ENCODE peak calls at places on chromosomes 12 and 14, in four cellular contexts. One of them, this sample, is unnamed.

GRCh38 chr14:105999361-106000028 is 473.1 kb downstream of the TMEM121 start:
- DNase-seq in mucosa of gallbladder: peak
- DNase-seq in SW480: peak
- DNase-seq in A549: no peak
- DNase-seq in this sample: peak

GRCh38 chr14:70886421-70887206 is 20.6 kb upstream of the PCNX1 start:
- DNase-seq in A549: no peak
- DNase-seq in mucosa of gallbladder: no peak
- DNase-seq in SW480: no peak
- DNase-seq in this sample: no peak

GRCh38 chr12:15662983-15663659 is 126.1 kb downstream of the EPS8 start:
- DNase-seq in mucosa of gallbladder: no peak
- DNase-seq in A549: peak
- DNase-seq in SW480: no peak
- DNase-seq in this sample: no peak

GRCh38 chr14:41385787-41386186 is 220.9 kb upstream of the LRFN5 start:
- DNase-seq in SW480: no peak
- DNase-seq in A549: no peak
- DNase-seq in mucosa of gallbladder: no peak
- DNase-seq in this sample: no peak

GRCh38 chr12:111440152-111440551 is 34.4 kb downstream of the SH2B3 start:
- DNase-seq in A549: no peak
- DNase-seq in SW480: no peak
- DNase-seq in mucosa of gallbladder: no peak
- DNase-seq in this sample: no peak

GRCh38 chr12:105047303-105047702 is 37.0 kb downstream of the ALDH1L2 start:
- DNase-seq in SW480: no peak
- DNase-seq in A549: no peak
- DNase-seq in mucosa of gallbladder: no peak
- DNase-seq in this sample: no peak

GRCh38 chr12:55073043-55074022 is 52.9 kb upstream of the OR9K2 start:
- DNase-seq in mucosa of gallbladder: peak
- DNase-seq in SW480: peak
- DNase-seq in A549: peak
- DNase-seq in this sample: peak

GRCh38 chr14:26984318-26985177 is 386.7 kb upstream of the NOVA1 start:
- DNase-seq in SW480: peak
- DNase-seq in A549: no peak
- DNase-seq in mucosa of gallbladder: peak
- DNase-seq in this sample: no peak

GRCh38 chr14:75433631-75434556 is 6.1 kb downstream of the JDP2 start:
- DNase-seq in A549: no peak
- DNase-seq in mucosa of gallbladder: no peak
- DNase-seq in SW480: no peak
- DNase-seq in this sample: no peak

GRCh38 chr14:52900731-52901130 is 50.1 kb downstream of the FERMT2 start:
- DNase-seq in A549: no peak
- DNase-seq in SW480: no peak
- DNase-seq in mucosa of gallbladder: no peak
- DNase-seq in this sample: no peak

GRCh38 chr12:32134144-32134888 is 27.7 kb downstream of the BICD1 start:
- DNase-seq in SW480: no peak
- DNase-seq in A549: no peak
- DNase-seq in mucosa of gallbladder: no peak
- DNase-seq in this sample: no peak

GRCh38 chr12:120639771-120640721 is at the start of gene CABP1:
- DNase-seq in mucosa of gallbladder: no peak
- DNase-seq in SW480: peak
- DNase-seq in A549: peak
- DNase-seq in this sample: no peak

GRCh38 chr14:105144231-105144665 is 24.3 kb downstream of the JAG2 start:
- DNase-seq in A549: no peak
- DNase-seq in mucosa of gallbladder: no peak
- DNase-seq in SW480: no peak
- DNase-seq in this sample: peak

GRCh38 chr14:102353126-102353619 is 9.5 kb downstream of the CINP start:
- DNase-seq in SW480: no peak
- DNase-seq in A549: no peak
- DNase-seq in mucosa of gallbladder: no peak
- DNase-seq in this sample: no peak

GRCh38 chr12:50727466-50727865 is 36.4 kb upstream of the ATF1 start:
- DNase-seq in mucosa of gallbladder: no peak
- DNase-seq in A549: no peak
- DNase-seq in SW480: no peak
- DNase-seq in this sample: no peak

GRCh38 chr14:75429562-75429961 is 1.7 kb downstream of the JDP2 start:
- DNase-seq in A549: no peak
- DNase-seq in mucosa of gallbladder: no peak
- DNase-seq in SW480: no peak
- DNase-seq in this sample: no peak

GRCh38 chr14:54503476-54503875 is 6.2 kb upstream of the CGRRF1 start:
- DNase-seq in SW480: peak
- DNase-seq in A549: no peak
- DNase-seq in mucosa of gallbladder: no peak
- DNase-seq in this sample: no peak

GRCh38 chr12:100669922-100670321 is 96.4 kb downstream of the GAS2L3 start:
- DNase-seq in SW480: no peak
- DNase-seq in A549: no peak
- DNase-seq in mucosa of gallbladder: no peak
- DNase-seq in this sample: no peak

GRCh38 chr12:24833513-24833912 is 115.4 kb downstream of the BCAT1 start:
- DNase-seq in mucosa of gallbladder: no peak
- DNase-seq in A549: no peak
- DNase-seq in SW480: no peak
- DNase-seq in this sample: no peak

GRCh38 chr12:103799504-103800251 is 41.4 kb downstream of the NT5DC3 start:
- DNase-seq in A549: peak
- DNase-seq in mucosa of gallbladder: peak
- DNase-seq in SW480: no peak
- DNase-seq in this sample: no peak

GRCh38 chr14:52791204-52792096 is at the start of gene GNPNAT1:
- DNase-seq in mucosa of gallbladder: peak
- DNase-seq in SW480: peak
- DNase-seq in A549: peak
- DNase-seq in this sample: peak

GRCh38 chr14:56304456-56304855 is 186.2 kb downstream of the PELI2 start:
- DNase-seq in mucosa of gallbladder: no peak
- DNase-seq in SW480: no peak
- DNase-seq in A549: no peak
- DNase-seq in this sample: no peak

GRCh38 chr12:89469361-89469760 is 55.2 kb downstream of the GALNT4 start:
- DNase-seq in SW480: no peak
- DNase-seq in A549: no peak
- DNase-seq in mucosa of gallbladder: no peak
- DNase-seq in this sample: no peak

GRCh38 chr14:69451941-69452340 is 32.6 kb upstream of the PLEKHD1 start:
- DNase-seq in SW480: no peak
- DNase-seq in mucosa of gallbladder: no peak
- DNase-seq in A549: no peak
- DNase-seq in this sample: no peak

GRCh38 chr14:94690896-94691657 is 78.8 kb downstream of the GSC start:
- DNase-seq in A549: no peak
- DNase-seq in mucosa of gallbladder: no peak
- DNase-seq in SW480: no peak
- DNase-seq in this sample: peak

GRCh38 chr12:15405601-15406000 is 83.3 kb downstream of the PTPRO start:
- DNase-seq in mucosa of gallbladder: no peak
- DNase-seq in A549: no peak
- DNase-seq in SW480: no peak
- DNase-seq in this sample: no peak

GRCh38 chr12:104951759-104952509 is 6.2 kb downstream of the SLC41A2 start:
- DNase-seq in A549: no peak
- DNase-seq in SW480: no peak
- DNase-seq in mucosa of gallbladder: no peak
- DNase-seq in this sample: peak

GRCh38 chr12:25130741-25131188 is 64.2 kb downstream of the DNAI7 start:
- DNase-seq in SW480: peak
- DNase-seq in A549: peak
- DNase-seq in mucosa of gallbladder: no peak
- DNase-seq in this sample: no peak

GRCh38 chr14:90903101-90903500 is 86.9 kb upstream of the TTC7B start:
- DNase-seq in SW480: peak
- DNase-seq in mucosa of gallbladder: peak
- DNase-seq in A549: peak
- DNase-seq in this sample: peak

GRCh38 chr12:52427083-52427482 is 7.1 kb downstream of the KRT75 start:
- DNase-seq in SW480: no peak
- DNase-seq in A549: no peak
- DNase-seq in mucosa of gallbladder: no peak
- DNase-seq in this sample: no peak

GRCh38 chr12:109531411-109531810 is 41.9 kb downstream of the MMAB start:
- DNase-seq in mucosa of gallbladder: no peak
- DNase-seq in SW480: no peak
- DNase-seq in A549: no peak
- DNase-seq in this sample: no peak

GRCh38 chr12:33180921-33181320 is 258.7 kb downstream of the SYT10 start:
- DNase-seq in SW480: peak
- DNase-seq in A549: no peak
- DNase-seq in mucosa of gallbladder: no peak
- DNase-seq in this sample: no peak

GRCh38 chr12:77845831-77846230 is 15.1 kb downstream of the NAV3 start:
- DNase-seq in SW480: peak
- DNase-seq in mucosa of gallbladder: no peak
- DNase-seq in A549: no peak
- DNase-seq in this sample: no peak

GRCh38 chr14:64614214-64614613 is 64.5 kb downstream of the PPP1R36 start:
- DNase-seq in mucosa of gallbladder: no peak
- DNase-seq in SW480: no peak
- DNase-seq in A549: no peak
- DNase-seq in this sample: no peak

GRCh38 chr12:85835810-85836715 is at the start of gene RASSF9:
- DNase-seq in A549: no peak
- DNase-seq in SW480: peak
- DNase-seq in mucosa of gallbladder: peak
- DNase-seq in this sample: no peak

GRCh38 chr14:32354716-32355115 is 25.6 kb downstream of the AKAP6 start:
- DNase-seq in A549: no peak
- DNase-seq in SW480: no peak
- DNase-seq in mucosa of gallbladder: no peak
- DNase-seq in this sample: no peak